ENCODE peak calls at places on chromosome 20, in ten cellular contexts. Z is cardiac muscle cell; Y is tibial artery; V is CD4-positive, CD25-positive, alpha-beta regulatory T cell; W is A549; I is GM23248; H is SJSA1; R is WERI-Rb-1; U is heart right ventricle; A is psoas muscle. C is an unnamed sample. For H3K9me3, the result is how much of the 10 kb centered on the place peaks cover.

GRCh38 chr20:6071162-6071695 is 17.4 kb upstream of the LRRN4 start:
- DNase-seq in Z (no peak), W (no peak), A (no peak), Y (no peak), U (no peak), R (no peak), I (no peak), H (no peak), V (no peak), C (no peak)

GRCh38 chr20:51790256-51790655 is 12.1 kb downstream of the SALL4 start:
- DNase-seq in Z (no peak), R (no peak), I (no peak), H (no peak), W (no peak), U (no peak), A (no peak), Y (no peak), V (no peak), C (no peak)

GRCh38 chr20:31860431-31861345 is 9.6 kb downstream of the DUSP15 start:
- DNase-seq in I (peak), A (no peak), U (no peak), V (no peak), W (peak), Z (peak), H (peak), Y (no peak), R (peak), C (peak)

GRCh38 chr20:10596726-10597125 is 77.1 kb downstream of the JAG1 start:
- DNase-seq in Y (no peak), Z (peak), I (peak), H (peak), A (no peak), R (no peak), V (no peak), W (peak), U (no peak), C (no peak)

GRCh38 chr20:24497851-24498250 is 28.4 kb downstream of the SYNDIG1 start:
- DNase-seq in R (no peak), I (no peak), A (no peak), Y (no peak), U (no peak), Z (no peak), V (no peak), H (peak), W (no peak), C (no peak)

GRCh38 chr20:44089987-44090674 is 96.9 kb downstream of the JPH2 start:
- DNase-seq in Y (peak), U (no peak), R (no peak), V (no peak), I (peak), Z (peak), H (no peak), A (no peak), W (peak), C (peak)

GRCh38 chr20:2838170-2838797 is 2.2 kb downstream of the PCED1A start:
- DNase-seq in U (no peak), Z (no peak), V (no peak), A (no peak), Y (no peak), H (no peak), W (no peak), I (no peak), R (no peak), C (no peak)

GRCh38 chr20:32456869-32457421 is 98.8 kb downstream of the ASXL1 start:
- DNase-seq in I (peak), Z (peak), Y (no peak), W (peak), A (peak), V (no peak), H (no peak), R (peak), U (peak), C (peak)

DNA sequence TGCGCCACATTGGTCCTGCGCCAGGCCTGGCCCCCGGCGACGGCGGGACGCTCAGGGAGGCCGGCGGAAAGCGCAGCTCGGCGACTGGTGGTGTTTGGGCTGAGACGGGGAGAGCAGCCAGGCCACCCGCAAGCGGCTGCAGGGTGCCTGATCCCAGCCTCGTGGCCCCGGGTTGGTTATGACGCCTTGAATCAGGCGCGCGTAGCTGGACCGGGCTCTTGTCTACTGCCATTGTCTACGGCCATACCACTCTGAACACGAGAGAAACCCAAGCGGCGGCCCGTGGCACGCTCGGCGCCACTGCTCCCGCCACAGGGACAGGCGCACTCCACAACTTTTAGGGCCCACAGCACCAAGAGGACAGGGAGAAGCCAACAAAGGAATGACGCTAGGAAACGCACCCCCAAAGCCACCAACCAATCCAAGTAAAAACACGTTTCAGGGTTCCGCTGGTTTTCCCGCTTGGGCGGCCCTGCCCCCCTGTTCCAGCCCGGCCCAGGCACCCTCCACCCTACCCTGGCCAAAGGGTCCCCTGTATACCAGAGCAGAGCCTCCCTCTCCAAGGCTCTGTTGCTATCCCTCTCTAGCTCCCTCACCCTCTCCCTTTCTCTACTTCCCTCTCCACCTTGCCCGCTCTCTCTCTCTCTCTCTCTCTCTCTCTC is 1849.3 kb upstream of the DEFB115 start:
- DNase-seq in A (no peak), I (no peak), Y (no peak), H (peak), W (no peak), R (no peak), Z (no peak), U (no peak), V (no peak), C (no peak)
- H3K9me3 ChIP-seq in A (under half), I (under half), Y (under half), H (under half), W (under half), R (under half), Z (under half), U (under half), V (under half), C (under half)

GRCh38 chr20:55961351-55962320 is 43.7 kb downstream of the CBLN4 start:
- DNase-seq in V (no peak), A (no peak), U (no peak), R (no peak), Y (no peak), W (no peak), Z (no peak), H (no peak), I (no peak), C (no peak)
- H3K9me3 ChIP-seq in V (under half), A (under half), U (under half), R (under half), Y (under half), W (under half), Z (under half), H (under half), I (under half), C (under half)

DNA sequence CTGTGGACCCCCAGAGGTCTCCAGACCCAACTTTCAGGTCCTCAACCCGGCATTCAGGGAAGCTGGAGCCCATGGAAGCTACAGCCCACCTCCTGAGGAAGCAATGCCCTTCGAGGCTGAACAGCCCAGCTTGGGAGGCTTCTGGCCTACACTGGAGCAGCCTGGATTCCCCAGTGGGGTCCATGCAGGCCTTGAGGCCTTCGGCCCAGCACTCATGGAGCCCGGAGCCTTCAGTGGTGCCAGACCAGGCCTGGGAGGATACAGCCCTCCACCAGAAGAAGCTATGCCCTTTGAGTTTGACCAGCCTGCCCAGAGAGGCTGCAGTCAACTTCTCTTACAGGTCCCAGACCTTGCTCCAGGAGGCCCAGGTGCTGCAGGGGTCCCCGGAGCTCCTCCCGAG is 950 bp downstream of the GNAS start:
- DNase-seq in H (no peak), A (no peak), U (no peak), Y (no peak), V (no peak), Z (no peak), W (no peak), I (no peak), R (no peak), C (no peak)
- H3K9me3 ChIP-seq in H (under half), A (under half), U (under half), Y (under half), V (under half), Z (under half), W (under half), I (under half), R (under half), C (under half)

GRCh38 chr20:62042025-62042820 is 23.5 kb downstream of the TAF4 start:
- DNase-seq in U (peak), Y (no peak), Z (no peak), R (no peak), A (no peak), I (no peak), V (no peak), H (no peak), W (no peak), C (no peak)
- H3K9me3 ChIP-seq in U (under half), Y (under half), Z (under half), R (under half), A (under half), I (under half), V (under half), H (under half), W (under half), C (under half)